ENCODE peak calls at places on chromosomes 2 and 18, in six cellular contexts. D is HCT116, W is stomach, Q is pancreas, P is GM20000, F is GM10248. N is an unnamed sample.

GRCh38 chr2:12556762-12557161 is 160.0 kb upstream of the TRIB2 start:
- DNase-seq in D (no peak), W (no peak), Q (no peak), P (no peak), F (no peak), N (no peak)

GRCh38 chr2:44843086-44843485 is 98.4 kb upstream of the SIX3 start:
- DNase-seq in D (no peak), W (no peak), Q (no peak), P (no peak), F (no peak), N (no peak)

GRCh38 chr2:141055526-141055925 is 1075.3 kb downstream of the LRP1B start:
- DNase-seq in D (no peak), W (no peak), Q (no peak), P (no peak), F (no peak), N (no peak)

GRCh38 chr18:6054443-6054842 is 159.1 kb upstream of the TMEM200C start:
- DNase-seq in D (no peak), W (no peak), Q (no peak), P (no peak), F (no peak), N (no peak)

GRCh38 chr18:73688161-73688560 is 459.5 kb downstream of the FBXO15 start:
- DNase-seq in D (no peak), W (no peak), Q (no peak), P (no peak), F (no peak), N (no peak)

GRCh38 chr2:122390406-122390805 is 635.0 kb downstream of the TSN start:
- DNase-seq in D (no peak), W (no peak), Q (no peak), P (no peak), F (no peak), N (no peak)

GRCh38 chr2:201854221-201854801 is 48.0 kb downstream of the CDK15 start:
- DNase-seq in D (no peak), W (no peak), Q (no peak), P (no peak), F (no peak), N (no peak)

GRCh38 chr18:34857310-34857709 is 147.2 kb downstream of the DTNA start:
- DNase-seq in D (no peak), W (no peak), Q (no peak), P (no peak), F (no peak), N (no peak)

GRCh38 chr18:63111549-63112402 is 207.8 kb downstream of the BCL2 start:
- DNase-seq in D (no peak), W (no peak), Q (no peak), P (no peak), F (no peak), N (no peak)

GRCh38 chr18:23627325-23627724 is 35.4 kb downstream of the ANKRD29 start:
- DNase-seq in D (peak; percentile 64), W (no peak), Q (peak; percentile 27), P (no peak), F (no peak), N (no peak)

GRCh38 chr18:27942706-27943105 is 234.2 kb downstream of the CDH2 start:
- DNase-seq in D (no peak), W (no peak), Q (no peak), P (no peak), F (no peak), N (no peak)

GRCh38 chr18:74328196-74328595 is 12.6 kb downstream of the C18orf63 start:
- DNase-seq in D (no peak), W (no peak), Q (no peak), P (no peak), F (no peak), N (no peak)

GRCh38 chr2:144890828-144891227 is 370.9 kb upstream of the ZEB2 start:
- DNase-seq in D (peak; percentile 37), W (no peak), Q (no peak), P (peak; percentile 7), F (no peak), N (no peak)

GRCh38 chr2:128530025-128530573 is 211.4 kb upstream of the HS6ST1 start:
- DNase-seq in D (no peak), W (no peak), Q (no peak), P (no peak), F (no peak), N (no peak)

GRCh38 chr2:126889501-126890135 is 9.1 kb upstream of the TEX51 start:
- DNase-seq in D (no peak), W (no peak), Q (no peak), P (no peak), F (no peak), N (no peak)

GRCh38 chr2:73074110-73075069 is 2.9 kb upstream of the SFXN5 start:
- DNase-seq in D (no peak), W (no peak), Q (no peak), P (no peak), F (no peak), N (no peak)

GRCh38 chr2:25690058-25690457 is 16.7 kb upstream of the DTNB start:
- DNase-seq in D (no peak), W (peak; percentile 25), Q (no peak), P (no peak), F (no peak), N (no peak)

GRCh38 chr2:75728614-75729419 is 18.1 kb upstream of the GCFC2 start:
- DNase-seq in D (no peak), W (no peak), Q (no peak), P (no peak), F (no peak), N (no peak)

GRCh38 chr2:219228745-219229374 is 576 bp downstream of the ATG9A start:
- DNase-seq in D (no peak), W (no peak), Q (no peak), P (no peak), F (peak; percentile 76), N (no peak)

GRCh38 chr2:168432565-168433186 is 23.4 kb upstream of the CERS6 start:
- DNase-seq in D (no peak), W (no peak), Q (no peak), P (no peak), F (no peak), N (no peak)

GRCh38 chr18:22228930-22229329 is 59.5 kb downstream of the GATA6 start:
- DNase-seq in D (no peak), W (no peak), Q (no peak), P (no peak), F (no peak), N (no peak)

GRCh38 chr2:230827774-230828271 is 36.9 kb upstream of the ITM2C start:
- DNase-seq in D (no peak), W (no peak), Q (no peak), P (peak; percentile 32), F (no peak), N (no peak)

GRCh38 chr18:63585988-63586387 is 1.2 kb upstream of the SERPINB13 start:
- DNase-seq in D (no peak), W (no peak), Q (no peak), P (no peak), F (no peak), N (no peak)

GRCh38 chr2:235480614-235481013 is 13.2 kb upstream of the AGAP1 start:
- DNase-seq in D (no peak), W (no peak), Q (no peak), P (no peak), F (no peak), N (no peak)
- TF ChIP-seq CTCF in D (no peak), W (no peak), Q (no peak), P (no peak), F (no peak), N (no peak)

DNA sequence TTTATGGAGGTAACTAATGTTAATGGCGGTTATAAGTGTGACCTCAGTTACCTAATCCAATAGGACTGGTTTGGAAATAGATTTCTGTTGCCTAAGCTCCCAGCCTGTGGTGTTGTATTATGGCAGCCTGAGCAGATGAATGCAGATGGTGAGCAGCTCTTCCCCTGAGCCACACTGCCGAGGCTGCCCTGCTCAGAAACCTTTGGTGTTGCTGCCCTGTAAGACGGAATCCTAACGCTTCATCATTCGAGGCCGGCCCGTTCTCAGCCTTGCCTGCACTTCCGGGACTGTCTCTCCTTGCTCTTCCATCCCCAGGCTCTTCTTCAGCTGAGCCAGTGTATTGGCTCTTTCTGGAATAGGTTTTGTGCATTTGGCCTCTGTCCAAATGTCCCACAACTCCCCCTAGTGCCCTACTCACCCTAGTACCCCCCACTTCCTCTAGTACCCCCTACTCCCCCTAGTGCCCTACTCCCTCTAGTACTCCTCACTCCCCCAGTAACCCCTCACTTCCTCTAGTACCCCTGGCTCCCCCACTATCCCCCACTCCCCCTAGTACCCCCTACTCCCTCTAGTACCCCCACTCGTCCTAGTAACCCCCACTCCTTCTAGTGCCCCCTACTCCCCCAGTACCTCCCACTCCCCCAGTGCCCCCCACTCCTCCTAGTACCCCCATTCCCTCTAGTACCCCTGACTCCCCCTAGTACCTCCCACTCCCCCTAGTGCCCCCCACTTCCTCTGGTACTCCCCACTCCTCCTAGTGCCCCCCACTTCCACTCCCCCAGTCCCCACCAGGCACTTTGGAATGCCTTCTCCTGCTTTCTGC is 106.0 kb upstream of the TAF1B start:
- DNase-seq in D (no peak), W (no peak), Q (no peak), P (peak; percentile 79), F (peak; percentile 86), N (no peak)
- TF ChIP-seq CTCF in D (peak; percentile 16), W (no peak), Q (no peak), P (peak; percentile 13), F (peak; percentile 18), N (no peak)

DNA sequence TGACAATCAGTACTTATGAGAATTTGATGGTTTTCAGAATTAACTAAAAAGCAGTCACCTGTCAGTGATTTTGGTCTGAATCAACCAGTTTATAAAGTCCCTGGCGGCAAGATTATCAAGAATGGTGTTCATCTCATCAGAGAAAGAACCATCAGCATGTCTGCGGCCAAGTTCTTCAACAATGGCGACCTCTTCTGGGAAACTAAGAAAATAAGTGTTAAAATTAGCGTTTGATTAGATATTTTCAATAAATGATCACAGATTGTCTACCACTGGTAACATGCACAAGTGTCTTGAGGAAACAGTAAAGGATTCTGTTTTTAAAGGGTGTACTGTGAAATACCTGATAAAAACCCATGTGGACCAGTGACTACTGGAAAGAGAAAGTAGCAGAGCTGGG is 8.1 kb downstream of the GCG start:
- DNase-seq in D (no peak), W (no peak), Q (no peak), P (no peak), F (no peak), N (no peak)
- TF ChIP-seq CTCF in D (no peak), W (no peak), Q (no peak), P (no peak), F (no peak), N (no peak)

GRCh38 chr2:238152811-238153688 is 5.7 kb upstream of the ERFE start:
- DNase-seq in D (no peak), W (no peak), Q (no peak), P (no peak), F (no peak), N (no peak)
- TF ChIP-seq CTCF in D (no peak), W (no peak), Q (no peak), P (no peak), F (no peak), N (no peak)

GRCh38 chr2:15225131-15225530 is 336.0 kb downstream of the NBAS start:
- DNase-seq in D (no peak), W (no peak), Q (no peak), P (no peak), F (no peak), N (no peak)
- TF ChIP-seq CTCF in D (no peak), W (no peak), Q (no peak), P (no peak), F (no peak), N (no peak)

GRCh38 chr2:241257419-241258032 is 57.9 kb downstream of the HDLBP start:
- DNase-seq in D (no peak), W (no peak), Q (peak; percentile 3), P (no peak), F (no peak), N (no peak)
- TF ChIP-seq CTCF in D (no peak), W (no peak), Q (no peak), P (no peak), F (peak; percentile 23), N (peak; percentile 29)

N was measured in type B pancreatic cell.